ENCODE peak calls at places on chromosomes 12 and 14, in seven cellular contexts. J, I, D, N, X, R and T are unnamed samples.
A peak's percentile ranks its signal among the peaks of the same experiment; 100 is the strongest.

GRCh38 chr14:68780358-68781160 is 12.3 kb downstream of the ZFP36L1 start:
- DNase-seq in D (peak; percentile 53), N (peak; percentile 79), X (peak; percentile 70), J (no peak), R (peak; percentile 89), I (no peak), T (peak; percentile 82)

GRCh38 chr12:12868836-12869235 is 22.5 kb upstream of the GPRC5A start:
- DNase-seq in J (no peak), X (no peak), I (no peak), D (no peak), N (no peak), R (no peak), T (no peak)

GRCh38 chr12:116060765-116061164 is 216.7 kb downstream of the MED13L start:
- DNase-seq in N (no peak), D (no peak), I (no peak), R (no peak), J (no peak), X (no peak), T (no peak)

GRCh38 chr14:102545461-102546265 is 36.1 kb upstream of the ANKRD9 start:
- DNase-seq in D (no peak), R (peak; percentile 83), J (no peak), I (no peak), X (no peak), N (no peak), T (no peak)

GRCh38 chr12:46547421-46548340 is 175.1 kb upstream of the SLC38A2 start:
- DNase-seq in D (no peak), X (no peak), N (no peak), I (no peak), R (no peak), J (no peak), T (no peak)

GRCh38 chr12:32074432-32074831 is 32.2 kb upstream of the BICD1 start:
- DNase-seq in R (no peak), I (no peak), X (no peak), D (no peak), J (no peak), N (no peak), T (no peak)

GRCh38 chr14:90398315-90398811 is 1.5 kb downstream of the CALM1 start:
- DNase-seq in D (peak; percentile 29), R (peak; percentile 40), J (no peak), X (no peak), N (peak; percentile 45), I (peak; percentile 49), T (no peak)

GRCh38 chr14:63603749-63604277 is 37.9 kb downstream of the WDR89 start:
- DNase-seq in X (no peak), I (no peak), N (no peak), D (no peak), R (no peak), J (no peak), T (no peak)

GRCh38 chr12:71455028-71455737 is 15.6 kb downstream of the LGR5 start:
- DNase-seq in X (no peak), D (no peak), R (no peak), I (no peak), J (no peak), N (no peak), T (no peak)

GRCh38 chr12:14614704-14615121 is 47.0 kb upstream of the PLBD1 start:
- DNase-seq in X (no peak), J (no peak), I (no peak), R (no peak), D (no peak), N (no peak), T (no peak)

GRCh38 chr12:107903377-107904061 is 129.0 kb downstream of the ASCL4 start:
- DNase-seq in R (peak; percentile 9), J (no peak), I (no peak), N (no peak), X (peak; percentile 61), D (peak; percentile 61), T (no peak)

GRCh38 chr12:121036810-121037326 is 2.2 kb downstream of the OASL start:
- DNase-seq in N (no peak), X (no peak), D (no peak), J (no peak), R (peak; percentile 89), I (no peak), T (no peak)

GRCh38 chr12:121030576-121031212 is 8.4 kb downstream of the OASL start:
- DNase-seq in J (no peak), R (no peak), N (no peak), D (no peak), X (no peak), I (no peak), T (no peak)

GRCh38 chr12:121033625-121034349 is 5.3 kb downstream of the OASL start:
- DNase-seq in J (no peak), I (peak; percentile 42), X (no peak), R (peak; percentile 42), N (no peak), D (peak; percentile 60), T (no peak)

GRCh38 chr12:121038861-121039654 is at the start of gene OASL:
- DNase-seq in D (no peak), J (no peak), R (peak; percentile 90), N (no peak), X (no peak), I (peak; percentile 52), T (no peak)

DNA sequence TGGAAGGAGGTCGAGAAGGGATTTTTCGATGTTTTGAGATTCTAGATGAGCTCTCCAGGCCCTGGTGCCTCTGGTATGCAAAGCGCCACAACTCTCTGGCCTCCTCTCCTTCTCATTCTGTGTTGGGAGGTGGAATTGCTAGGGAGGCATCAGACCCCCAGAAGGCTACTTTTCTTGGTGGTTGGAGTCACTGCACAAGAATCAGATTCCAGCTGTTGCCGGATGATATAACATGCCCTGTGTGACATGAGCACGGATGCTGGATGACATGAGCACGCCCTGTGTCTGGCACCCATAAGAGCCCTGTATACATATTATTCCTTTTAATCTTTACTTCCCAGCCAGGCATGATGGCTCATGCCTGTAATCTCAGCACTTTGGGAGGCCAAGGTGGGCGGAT is 4.1 kb downstream of the OASL start:
- DNase-seq in J (no peak), D (no peak), R (no peak), X (no peak), I (no peak), N (no peak), T (no peak)
- H3K4me1 ChIP-seq in J (no peaks in the 10 kb centered on the region), D (peaks cover 22% of the 10 kb centered on the region), R (no peaks in the 10 kb centered on the region), X (peaks cover 15% of the 10 kb centered on the region), I (peaks cover 60% of the 10 kb centered on the region), N (peaks cover 7% of the 10 kb centered on the region), T (no peaks in the 10 kb centered on the region)

GRCh38 chr14:73740921-73741326 is 26.7 kb upstream of the PNMA1 start:
- DNase-seq in J (no peak), R (peak; percentile 65), N (peak; percentile 86), X (peak; percentile 76), D (peak; percentile 38), I (no peak), T (peak; percentile 86)

GRCh38 chr14:73742520-73743238 is 28.5 kb upstream of the PNMA1 start:
- DNase-seq in X (no peak), N (no peak), I (no peak), J (no peak), D (no peak), R (no peak), T (no peak)

GRCh38 chr14:73741386-73741875 is 27.2 kb upstream of the PNMA1 start:
- DNase-seq in D (peak; percentile 61), N (peak; percentile 76), R (peak; percentile 79), I (peak; percentile 66), J (no peak), X (peak; percentile 81), T (peak; percentile 82)

GRCh38 chr14:73743431-73743931 is 29.3 kb upstream of the PNMA1 start:
- DNase-seq in I (peak; percentile 45), R (peak; percentile 38), D (no peak), J (no peak), N (no peak), X (no peak), T (no peak)

DNA sequence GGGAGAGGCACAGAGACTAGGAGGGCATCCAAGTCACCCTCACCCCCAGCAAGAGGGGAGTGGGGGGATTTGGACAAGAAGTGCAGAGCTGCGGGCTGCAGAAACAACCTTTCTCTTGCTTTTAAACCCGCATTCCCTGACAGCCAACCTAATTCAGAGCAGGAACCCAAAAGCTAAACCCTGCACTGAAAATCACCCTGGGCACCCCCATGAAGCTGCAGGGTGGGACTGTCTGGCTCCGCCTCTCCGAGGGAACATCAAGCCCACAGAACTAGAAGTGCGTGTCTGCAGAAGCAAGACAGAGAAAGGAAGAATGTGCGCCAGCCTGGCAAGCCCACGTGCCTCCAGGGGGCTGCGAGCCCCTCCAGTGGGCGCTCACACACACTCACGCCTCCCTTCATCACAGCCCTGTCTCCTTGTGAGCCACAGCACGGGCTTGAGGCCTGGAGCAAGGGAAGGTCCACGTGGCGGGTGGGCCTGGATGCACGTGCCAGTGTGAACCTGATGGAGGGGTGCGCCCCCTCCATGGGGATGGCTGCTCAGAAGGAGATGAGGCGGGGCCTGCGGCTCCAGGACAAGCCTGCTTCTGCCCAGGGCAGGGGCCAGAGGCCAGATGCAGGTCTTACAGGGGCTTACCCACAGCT is 27.8 kb upstream of the PNMA1 start:
- DNase-seq in I (no peak), N (no peak), R (no peak), J (no peak), D (no peak), X (no peak), T (no peak)
- H3K27ac ChIP-seq in I (peak overlapping the region; percentile 43), N (peak overlapping the region; percentile 82), R (peak overlapping the region; percentile 53), J (peak overlapping the region; percentile 98), D (peak overlapping the region; percentile 86), X (peak overlapping the region; percentile 84), T (peak overlapping the region; percentile 89)

DNA sequence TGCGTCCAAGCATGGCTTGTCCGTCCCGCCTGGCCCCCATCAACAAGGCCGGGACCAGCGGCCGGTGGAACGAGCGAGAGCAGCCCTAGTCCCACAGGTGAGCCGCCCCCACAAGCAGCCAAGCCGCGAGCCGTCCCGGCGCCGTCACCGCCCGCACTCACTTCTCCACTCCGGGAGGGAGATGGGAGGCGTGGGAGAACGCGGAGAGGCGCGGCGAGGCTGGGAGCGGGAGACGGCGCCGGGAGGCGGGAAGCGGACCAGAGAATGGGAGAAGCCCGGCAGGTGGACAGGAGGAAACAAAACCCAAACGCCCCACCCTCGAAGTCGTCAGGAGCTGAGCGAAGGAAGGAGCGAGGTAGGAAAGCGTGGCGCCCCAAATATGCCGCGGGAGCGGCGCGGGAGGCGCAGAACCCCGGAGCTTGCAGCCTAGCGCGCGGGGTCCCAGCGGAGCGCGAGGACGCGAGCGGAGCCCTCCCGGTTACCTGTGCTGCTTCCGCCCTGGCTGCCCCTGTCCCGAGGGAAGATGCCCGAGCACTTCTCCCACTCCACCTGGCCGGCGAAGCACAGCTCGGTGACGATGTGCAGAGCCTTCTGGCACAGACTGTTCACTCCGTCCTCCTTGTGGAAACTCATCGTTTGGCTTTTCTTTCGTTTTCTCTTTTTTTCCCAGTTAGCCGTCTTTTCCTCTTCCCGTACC is 581 bp downstream of the SYT10 start:
- DNase-seq in D (no peak), X (no peak), I (no peak), J (no peak), R (no peak), N (no peak), T (no peak)
- H3K4me3 ChIP-seq in D (peak overlapping the region; percentile 30), X (peak overlapping the region; percentile 45), I (no peak overlapping the region), J (peak overlapping the region; percentile 54), R (peak overlapping the region; percentile 73), N (peak overlapping the region; percentile 33), T (peak overlapping the region; percentile 53)

DNA sequence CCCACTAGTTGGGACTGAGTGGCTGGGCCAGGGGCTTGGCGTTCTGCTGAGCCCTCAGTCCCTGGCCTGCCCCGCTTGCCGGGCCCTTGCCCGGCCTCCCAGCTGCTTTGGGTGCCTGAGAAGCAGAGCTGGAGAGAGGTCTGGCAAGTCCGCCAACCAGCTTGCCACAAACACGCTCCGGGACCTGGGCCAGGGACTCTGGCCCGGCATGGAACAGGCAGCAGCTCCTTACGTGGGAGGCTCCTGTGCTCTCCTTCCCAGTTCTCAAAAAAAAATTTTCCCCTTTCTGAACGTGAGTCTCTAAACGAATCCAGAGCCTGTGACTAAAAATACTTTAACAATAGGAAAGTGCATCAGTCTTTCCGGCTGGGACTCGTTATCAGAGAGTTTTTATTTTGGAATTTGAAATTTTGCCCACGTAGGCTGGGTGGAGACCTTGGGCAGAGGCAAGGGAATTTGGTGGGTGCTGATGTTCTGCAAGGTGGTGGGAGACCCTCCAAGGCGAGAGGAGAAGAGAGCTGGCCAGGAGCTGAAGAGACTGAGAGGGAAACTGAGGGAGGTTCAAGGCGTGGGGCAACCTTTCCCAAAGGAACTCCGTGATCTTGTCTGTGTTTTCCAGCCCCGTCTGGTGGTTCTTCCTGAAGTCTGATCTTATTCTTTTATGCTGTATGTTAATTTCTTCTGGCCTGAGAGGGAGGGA is 6.8 kb upstream of the NR4A1 start:
- DNase-seq in I (no peak), J (peak; percentile 60), R (peak; percentile 98), N (peak; percentile 92), X (peak; percentile 87), D (no peak), T (peak; percentile 94)
- H3K4me1 ChIP-seq in I (peaks cover 17% of the 10 kb centered on the region), J (peaks cover 6% of the 10 kb centered on the region), R (no peaks in the 10 kb centered on the region), N (peaks cover 24% of the 10 kb centered on the region), X (peaks cover 97% of the 10 kb centered on the region), D (peaks cover 9% of the 10 kb centered on the region), T (peaks cover 93% of the 10 kb centered on the region)